ENCODE peak calls at places on chromosomes 16 and 17, in five cellular contexts. I, S, L, Q and J are unnamed samples.
A peak's percentile ranks its signal among the peaks of the same experiment; 100 is the strongest.

GRCh38 chr16:68371706-68372380 is 61.0 kb downstream of the PRMT7 start:
- DNase-seq in I (no peak), S (no peak), L (no peak), Q (no peak), J (peak; percentile 43)

GRCh38 chr17:67440311-67441051 is 63.4 kb downstream of the PITPNC1 start:
- DNase-seq in I (peak; percentile 14), S (no peak), L (peak; percentile 38), Q (no peak), J (no peak)

GRCh38 chr17:16398270-16399267 is 16.8 kb upstream of the TRPV2 start:
- DNase-seq in I (peak; percentile 43), S (no peak), L (peak; percentile 68), Q (no peak), J (no peak)

GRCh38 chr17:50260501-50260911 is 13.8 kb upstream of the TMEM92 start:
- DNase-seq in I (no peak), S (no peak), L (no peak), Q (no peak), J (no peak)

GRCh38 chr16:8645141-8645521 is 23.6 kb downstream of the METTL22 start:
- DNase-seq in I (no peak), S (no peak), L (no peak), Q (no peak), J (no peak)

GRCh38 chr17:59753522-59754467 is 46.3 kb downstream of the VMP1 start:
- DNase-seq in I (no peak), S (peak; percentile 43), L (no peak), Q (peak; percentile 71), J (no peak)

GRCh38 chr16:83305092-83305491 is 502.7 kb upstream of the HSBP1 start:
- DNase-seq in I (no peak), S (no peak), L (no peak), Q (no peak), J (no peak)

GRCh38 chr17:42878123-42878880 is 22.3 kb upstream of the G6PC1 start:
- DNase-seq in I (no peak), S (peak; percentile 20), L (peak; percentile 97), Q (no peak), J (peak; percentile 15)

GRCh38 chr16:85641776-85642176 is 28.7 kb downstream of the GSE1 start:
- DNase-seq in I (no peak), S (peak; percentile 51), L (no peak), Q (no peak), J (peak; percentile 71)

GRCh38 chr17:68939195-68939594 is 16.0 kb downstream of the ABCA8 start:
- DNase-seq in I (no peak), S (no peak), L (no peak), Q (no peak), J (no peak)

GRCh38 chr16:47110939-47111338 is 32.8 kb downstream of the NETO2 start:
- DNase-seq in I (no peak), S (no peak), L (no peak), Q (no peak), J (no peak)

GRCh38 chr16:89320717-89321501 is 103.4 kb downstream of the ZNF778 start:
- DNase-seq in I (no peak), S (peak; percentile 46), L (peak; percentile 81), Q (no peak), J (no peak)

GRCh38 chr17:71501716-71502115 is 619.1 kb upstream of the SOX9 start:
- DNase-seq in I (no peak), S (no peak), L (no peak), Q (no peak), J (no peak)

GRCh38 chr17:34400301-34400931 is 37.4 kb upstream of the CCL1 start:
- DNase-seq in I (no peak), S (no peak), L (peak; percentile 42), Q (no peak), J (no peak)

GRCh38 chr16:71338193-71338592 is 20.3 kb upstream of the CALB2 start:
- DNase-seq in I (no peak), S (no peak), L (no peak), Q (no peak), J (no peak)

GRCh38 chr17:50346313-50347086 is 574 bp downstream of the XYLT2 start:
- DNase-seq in I (peak; percentile 46), S (peak; percentile 44), L (peak; percentile 89), Q (no peak), J (no peak)

GRCh38 chr17:6640536-6641373 is at the start of the genes KIAA0753 and TXNDC17:
- DNase-seq in I (peak; percentile 93), S (peak; percentile 93), L (peak; percentile 98), Q (peak; percentile 85), J (peak; percentile 97)

GRCh38 chr16:52533296-52533695 is 13.6 kb downstream of the TOX3 start:
- DNase-seq in I (no peak), S (no peak), L (no peak), Q (no peak), J (no peak)

GRCh38 chr17:44877121-44877520 is 22.1 kb downstream of the EFTUD2 start:
- DNase-seq in I (no peak), S (no peak), L (no peak), Q (no peak), J (no peak)

GRCh38 chr16:57906385-57907316 is 64.3 kb downstream of the CNGB1 start:
- DNase-seq in I (no peak), S (no peak), L (peak; percentile 87), Q (peak; percentile 16), J (no peak)

GRCh38 chr17:8141046-8141445 is 11.2 kb downstream of the PER1 start:
- DNase-seq in I (no peak), S (no peak), L (no peak), Q (no peak), J (peak; percentile 54)

GRCh38 chr16:2776500-2777139 is 460 bp downstream of the ELOB start:
- DNase-seq in I (no peak), S (no peak), L (no peak), Q (no peak), J (no peak)

GRCh38 chr16:14071576-14072271 is 605 bp downstream of the MRTFB start:
- DNase-seq in I (no peak), S (no peak), L (peak; percentile 80), Q (no peak), J (no peak)

GRCh38 chr17:44004761-44005526 is 522 bp downstream of the NAGS start:
- DNase-seq in I (no peak), S (no peak), L (peak; percentile 87), Q (peak; percentile 24), J (no peak)

GRCh38 chr17:50133769-50134099 is 3.8 kb upstream of the SAMD14 start:
- DNase-seq in I (no peak), S (no peak), L (peak; percentile 74), Q (no peak), J (peak; percentile 75)

GRCh38 chr16:27177031-27177774 is 26.1 kb upstream of the KDM8 start:
- DNase-seq in I (no peak), S (no peak), L (no peak), Q (no peak), J (no peak)

GRCh38 chr16:86531193-86531550 is 20.8 kb downstream of the FOXF1 start:
- DNase-seq in I (no peak), S (peak; percentile 50), L (peak; percentile 42), Q (no peak), J (peak; percentile 83)

GRCh38 chr16:17416461-17417221 is 54.1 kb downstream of the XYLT1 start:
- DNase-seq in I (peak; percentile 83), S (no peak), L (peak; percentile 78), Q (peak; percentile 59), J (peak; percentile 61)

GRCh38 chr17:45307290-45308015 is 9.4 kb downstream of the MAP3K14 start:
- DNase-seq in I (no peak), S (no peak), L (no peak), Q (peak; percentile 27), J (peak; percentile 73)

GRCh38 chr16:82748026-82748425 is 121.3 kb downstream of the CDH13 start:
- DNase-seq in I (no peak), S (peak; percentile 57), L (no peak), Q (no peak), J (peak; percentile 70)

GRCh38 chr16:12874135-12874534 is 27.3 kb upstream of the SHISA9 start:
- DNase-seq in I (no peak), S (no peak), L (no peak), Q (no peak), J (no peak)

GRCh38 chr17:39197380-39198185 is at the start of gene CACNB1:
- DNase-seq in I (peak; percentile 74), S (peak; percentile 74), L (peak; percentile 98), Q (peak; percentile 50), J (peak; percentile 92)
- H3K4me1 ChIP-seq in I (peaks cover 22% of the 10 kb centered on the region), S (peaks cover 69% of the 10 kb centered on the region), L (no peaks in the 10 kb centered on the region), Q (peaks cover 43% of the 10 kb centered on the region), J (peaks cover 3% of the 10 kb centered on the region)

GRCh38 chr17:17826942-17827785 is 9.6 kb downstream of the SREBF1 start:
- DNase-seq in I (no peak), S (no peak), L (no peak), Q (no peak), J (peak; percentile 46)
- H3K4me1 ChIP-seq in I (peaks cover 24% of the 10 kb centered on the region), S (peaks cover 74% of the 10 kb centered on the region), L (peaks cover 21% of the 10 kb centered on the region), Q (peaks cover 34% of the 10 kb centered on the region), J (peaks cover 23% of the 10 kb centered on the region)

DNA sequence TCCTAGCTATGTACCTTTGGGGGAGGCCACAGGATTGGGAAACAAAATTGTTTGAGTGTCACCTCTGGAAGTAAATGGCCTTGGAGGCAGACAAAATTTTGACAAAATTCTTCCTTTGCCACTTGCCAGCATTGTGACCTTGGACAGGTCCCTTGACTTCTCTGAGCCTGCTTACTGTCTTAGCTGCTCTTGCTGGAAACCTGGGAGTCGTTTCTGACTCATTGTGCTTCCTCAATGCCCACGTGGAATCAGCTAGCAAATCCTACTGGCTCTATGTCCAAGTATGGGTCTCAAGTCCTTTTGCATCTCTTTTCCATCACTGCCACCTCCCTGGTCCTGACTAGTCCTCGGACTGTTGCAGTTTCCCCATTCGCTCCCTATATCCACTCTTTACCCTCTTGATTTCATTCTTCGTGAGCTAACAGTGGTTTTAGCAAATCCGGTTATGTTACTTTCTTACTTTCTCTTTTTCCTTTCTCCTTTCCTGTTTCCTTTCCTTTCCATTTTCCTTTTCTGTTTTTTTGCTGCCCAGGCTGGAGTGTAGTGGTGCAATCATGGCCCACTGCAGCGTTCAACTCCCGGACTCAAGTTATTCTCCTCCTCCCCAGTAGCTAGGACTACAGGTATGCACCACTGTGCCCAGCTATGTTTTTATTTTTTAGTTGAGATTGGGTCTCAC is 68.1 kb upstream of the LGALS9 start:
- DNase-seq in I (no peak), S (no peak), L (no peak), Q (no peak), J (no peak)
- H3K4me1 ChIP-seq in I (no peaks in the 10 kb centered on the region), S (peaks cover 70% of the 10 kb centered on the region), L (no peaks in the 10 kb centered on the region), Q (no peaks in the 10 kb centered on the region), J (peaks cover 12% of the 10 kb centered on the region)

GRCh38 chr17:28199115-28199514 is 119.9 kb upstream of the TMEM97 start:
- DNase-seq in I (no peak), S (no peak), L (no peak), Q (no peak), J (no peak)

GRCh38 chr17:28199728-28200127 is 119.3 kb upstream of the TMEM97 start:
- DNase-seq in I (no peak), S (no peak), L (no peak), Q (no peak), J (no peak)

GRCh38 chr17:28204244-28204643 is 114.8 kb upstream of the TMEM97 start:
- DNase-seq in I (no peak), S (no peak), L (no peak), Q (no peak), J (no peak)

GRCh38 chr17:28204751-28205150 is 114.2 kb upstream of the TMEM97 start:
- DNase-seq in I (no peak), S (no peak), L (no peak), Q (no peak), J (no peak)

DNA sequence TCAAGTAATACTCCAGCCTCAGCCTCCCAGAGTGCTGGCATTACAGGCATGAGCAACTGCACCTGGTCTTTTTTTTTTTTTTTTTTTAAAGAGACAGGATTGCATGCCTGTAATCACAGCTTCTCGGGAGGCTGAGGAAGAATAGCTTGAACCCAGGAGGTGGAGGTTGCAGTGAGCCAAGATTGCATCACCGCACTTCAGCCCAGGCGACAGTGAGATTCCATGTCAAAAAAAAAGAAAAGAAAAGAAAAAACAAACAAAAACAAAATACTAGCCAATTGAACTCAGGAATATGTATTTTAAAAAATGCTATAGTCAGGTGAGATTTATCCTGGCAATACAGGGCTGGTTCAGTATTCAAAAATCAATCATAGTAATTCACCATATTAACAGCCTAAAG is 117.7 kb upstream of the TMEM97 start:
- DNase-seq in I (no peak), S (no peak), L (no peak), Q (no peak), J (no peak)
- H3K4me1 ChIP-seq in I (no peaks in the 10 kb centered on the region), S (no peaks in the 10 kb centered on the region), L (no peaks in the 10 kb centered on the region), Q (no peaks in the 10 kb centered on the region), J (no peaks in the 10 kb centered on the region)